ENCODE peak calls at places on chromosomes 3 and 15, in nine cellular contexts. S, D, C, Y, E, H, F, G and P are unnamed samples.

GRCh38 chr3:20857636-20858035 is 671.6 kb upstream of the SGO1 start:
- DNase-seq in S (no peak), D (no peak), C (no peak), Y (no peak), E (no peak), H (no peak), F (peak), G (no peak), P (no peak)

GRCh38 chr3:68306571-68306970 is 625.8 kb downstream of the TAFA4 start:
- DNase-seq in S (no peak), D (peak), C (no peak), Y (peak), E (peak), H (no peak), F (no peak), G (no peak), P (no peak)

GRCh38 chr3:27943106-27943505 is 221.0 kb upstream of the EOMES start:
- DNase-seq in S (no peak), D (no peak), C (no peak), Y (no peak), E (no peak), H (no peak), F (peak), G (peak), P (no peak)

GRCh38 chr3:111607242-111607641 is 12.1 kb upstream of the ZBED2 start:
- DNase-seq in S (no peak), D (no peak), C (no peak), Y (no peak), E (no peak), H (no peak), F (no peak), G (no peak), P (no peak)

GRCh38 chr3:43335799-43336198 is 49.5 kb downstream of the SNRK start:
- DNase-seq in S (no peak), D (no peak), C (no peak), Y (no peak), E (no peak), H (no peak), F (no peak), G (no peak), P (no peak)

GRCh38 chr15:91224750-91225380 is 124.8 kb downstream of the SV2B start:
- DNase-seq in S (no peak), D (peak), C (no peak), Y (no peak), E (peak), H (no peak), F (peak), G (peak), P (peak)

GRCh38 chr3:159982442-159982841 is 6.2 kb upstream of the IL12A start:
- DNase-seq in S (no peak), D (no peak), C (no peak), Y (no peak), E (no peak), H (no peak), F (no peak), G (no peak), P (no peak)

GRCh38 chr3:69250014-69250413 is 127.6 kb upstream of the LMOD3 start:
- DNase-seq in S (no peak), D (peak), C (no peak), Y (peak), E (peak), H (no peak), F (peak), G (peak), P (no peak)

GRCh38 chr3:32551087-32551486 is 19.6 kb downstream of the DYNC1LI1 start:
- DNase-seq in S (no peak), D (no peak), C (no peak), Y (no peak), E (no peak), H (no peak), F (no peak), G (no peak), P (no peak)

GRCh38 chr3:20245781-20246180 is 59.8 kb upstream of the SGO1 start:
- DNase-seq in S (no peak), D (no peak), C (no peak), Y (no peak), E (no peak), H (no peak), F (no peak), G (no peak), P (no peak)

GRCh38 chr3:86989611-86990010 is 1.3 kb downstream of the VGLL3 start:
- DNase-seq in S (no peak), D (no peak), C (no peak), Y (no peak), E (no peak), H (no peak), F (no peak), G (peak), P (no peak)

GRCh38 chr3:129974451-129975331 is at the start of gene TRH:
- DNase-seq in S (no peak), D (no peak), C (no peak), Y (no peak), E (peak), H (no peak), F (no peak), G (no peak), P (no peak)

GRCh38 chr3:114758828-114759709 is 388.0 kb downstream of the ZBTB20 start:
- DNase-seq in S (no peak), D (peak), C (no peak), Y (no peak), E (no peak), H (no peak), F (peak), G (peak), P (peak)

GRCh38 chr3:168878655-168879054 is 782.9 kb upstream of the GOLIM4 start:
- DNase-seq in S (no peak), D (no peak), C (no peak), Y (no peak), E (no peak), H (no peak), F (peak), G (peak), P (no peak)

GRCh38 chr3:183490653-183491052 is 62.2 kb upstream of the MCF2L2 start:
- DNase-seq in S (no peak), D (no peak), C (no peak), Y (peak), E (no peak), H (peak), F (no peak), G (no peak), P (no peak)

GRCh38 chr3:123385072-123385471 is 63.8 kb downstream of the ADCY5 start:
- DNase-seq in S (no peak), D (no peak), C (peak), Y (no peak), E (no peak), H (peak), F (no peak), G (no peak), P (no peak)

GRCh38 chr15:101246824-101247745 is 4.8 kb downstream of the CHSY1 start:
- DNase-seq in S (no peak), D (no peak), C (no peak), Y (no peak), E (no peak), H (no peak), F (no peak), G (no peak), P (no peak)

GRCh38 chr15:76976572-76977270 is 18.2 kb upstream of the PSTPIP1 start:
- DNase-seq in S (no peak), D (no peak), C (no peak), Y (no peak), E (no peak), H (no peak), F (no peak), G (no peak), P (no peak)

GRCh38 chr15:38853608-38854007 is 289.0 kb upstream of the RASGRP1 start:
- DNase-seq in S (no peak), D (no peak), C (no peak), Y (peak), E (peak), H (no peak), F (peak), G (peak), P (no peak)

GRCh38 chr15:33201376-33202189 is 7.1 kb upstream of the FMN1 start:
- DNase-seq in S (peak), D (no peak), C (no peak), Y (peak), E (no peak), H (peak), F (peak), G (no peak), P (no peak)

GRCh38 chr3:56917740-56918568 is 116.2 kb upstream of the ARHGEF3 start:
- DNase-seq in S (no peak), D (no peak), C (no peak), Y (peak), E (no peak), H (no peak), F (no peak), G (no peak), P (no peak)

GRCh38 chr3:84759361-84759760 is 199.4 kb upstream of the CADM2 start:
- DNase-seq in S (no peak), D (no peak), C (no peak), Y (no peak), E (no peak), H (no peak), F (no peak), G (no peak), P (no peak)

GRCh38 chr3:46925585-46925934 is 48.0 kb downstream of the PTH1R start:
- DNase-seq in S (peak), D (no peak), C (peak), Y (no peak), E (no peak), H (no peak), F (no peak), G (no peak), P (peak)

GRCh38 chr3:151909720-151910405 is 36.4 kb downstream of the SUCNR1 start:
- DNase-seq in S (no peak), D (no peak), C (no peak), Y (no peak), E (no peak), H (no peak), F (peak), G (no peak), P (no peak)

GRCh38 chr3:37751967-37752660 is 109.6 kb upstream of the CTDSPL start:
- DNase-seq in S (no peak), D (no peak), C (no peak), Y (no peak), E (no peak), H (no peak), F (no peak), G (no peak), P (no peak)

GRCh38 chr3:4979401-4980228 is at the start of gene BHLHE40:
- DNase-seq in S (peak), D (no peak), C (no peak), Y (no peak), E (peak), H (peak), F (no peak), G (no peak), P (peak)

GRCh38 chr3:64977308-64978100 is 289.7 kb upstream of the ADAMTS9 start:
- DNase-seq in S (no peak), D (no peak), C (no peak), Y (no peak), E (no peak), H (no peak), F (peak), G (peak), P (no peak)

GRCh38 chr3:48434591-48435222 is 4.8 kb upstream of the PLXNB1 start:
- DNase-seq in S (peak), D (no peak), C (no peak), Y (no peak), E (no peak), H (no peak), F (no peak), G (no peak), P (no peak)

GRCh38 chr15:62847900-62848489 is 194.6 kb upstream of the TPM1 start:
- DNase-seq in S (peak), D (peak), C (peak), Y (peak), E (peak), H (no peak), F (peak), G (peak), P (peak)

GRCh38 chr3:8835385-8835784 is 66.0 kb upstream of the OXTR start:
- DNase-seq in S (no peak), D (no peak), C (no peak), Y (no peak), E (no peak), H (no peak), F (no peak), G (no peak), P (no peak)